ENCODE peak calls at places on chromosome 10, in four cellular contexts. J is sigmoid colon, E is tibial nerve, R is IMR-90. P is an unnamed sample.

GRCh38 chr10:127150136-127150535 is 46.3 kb downstream of the INSYN2A start:
- DNase-seq in J (no peak), E (no peak), R (peak), P (no peak)

GRCh38 chr10:35212856-35213255 is 86.2 kb downstream of the CREM start:
- DNase-seq in J (peak), E (peak), R (no peak), P (no peak)

GRCh38 chr10:47254611-47255010 is 45.4 kb upstream of the GDF10 start:
- DNase-seq in J (no peak), E (no peak), R (no peak), P (no peak)

GRCh38 chr10:45558406-45558805 is 114.2 kb downstream of the ZFAND4 start:
- DNase-seq in J (no peak), E (no peak), R (no peak), P (no peak)

GRCh38 chr10:20995123-20995978 is 98.2 kb upstream of the NEBL start:
- DNase-seq in J (no peak), E (no peak), R (no peak), P (no peak)

GRCh38 chr10:100338434-100339036 is 8.5 kb upstream of the SCD start:
- DNase-seq in J (peak), E (peak), R (peak), P (no peak)

GRCh38 chr10:99660662-99661369 is 1.5 kb downstream of the ENTPD7 start:
- DNase-seq in J (no peak), E (no peak), R (peak), P (no peak)

GRCh38 chr10:129323877-129324276 is 143.2 kb upstream of the MGMT start:
- DNase-seq in J (no peak), E (no peak), R (peak), P (no peak)

GRCh38 chr10:13223241-13223640 is 10.9 kb downstream of the UCMA start:
- DNase-seq in J (no peak), E (no peak), R (no peak), P (no peak)

GRCh38 chr10:18666810-18667209 is 7.6 kb downstream of the ARL5B start:
- DNase-seq in J (no peak), E (no peak), R (peak), P (no peak)

GRCh38 chr10:33237736-33238624 is 96.5 kb downstream of the NRP1 start:
- DNase-seq in J (no peak), E (no peak), R (peak), P (no peak)

GRCh38 chr10:84342584-84342983 is 14.2 kb downstream of the CCSER2 start:
- DNase-seq in J (no peak), E (no peak), R (no peak), P (no peak)

GRCh38 chr10:62502995-62503613 is 128.9 kb downstream of the ZNF365 start:
- DNase-seq in J (no peak), E (peak), R (no peak), P (no peak)

GRCh38 chr10:6221192-6221940 is 18.6 kb downstream of the PFKFB3 start:
- DNase-seq in J (no peak), E (no peak), R (no peak), P (no peak)

GRCh38 chr10:4698075-4698474 is 127.9 kb upstream of the AKR1E2 start:
- DNase-seq in J (no peak), E (no peak), R (no peak), P (no peak)

GRCh38 chr10:89869757-89870156 is 168.4 kb downstream of the KIF20B start:
- DNase-seq in J (no peak), E (no peak), R (no peak), P (no peak)

GRCh38 chr10:57188846-57189245 is 827.8 kb upstream of the ZWINT start:
- DNase-seq in J (no peak), E (no peak), R (no peak), P (no peak)

GRCh38 chr10:80412521-80412920 is 4.2 kb downstream of the PRXL2A start:
- DNase-seq in J (no peak), E (no peak), R (no peak), P (no peak)

GRCh38 chr10:86699991-86700840 is 31.9 kb downstream of the LDB3 start:
- DNase-seq in J (no peak), E (no peak), R (no peak), P (no peak)

GRCh38 chr10:58625070-58625469 is 112.4 kb downstream of the BICC1 start:
- DNase-seq in J (no peak), E (no peak), R (peak), P (no peak)

GRCh38 chr10:36493511-36493880 is 631.9 kb upstream of the ANKRD30A start:
- DNase-seq in J (no peak), E (no peak), R (peak), P (no peak)

GRCh38 chr10:113576853-113577252 is 24.0 kb downstream of the HABP2 start:
- DNase-seq in J (no peak), E (no peak), R (peak), P (no peak)

GRCh38 chr10:46293228-46293627 is 6.4 kb downstream of the ANTXRL start:
- DNase-seq in J (no peak), E (no peak), R (no peak), P (no peak)

DNA sequence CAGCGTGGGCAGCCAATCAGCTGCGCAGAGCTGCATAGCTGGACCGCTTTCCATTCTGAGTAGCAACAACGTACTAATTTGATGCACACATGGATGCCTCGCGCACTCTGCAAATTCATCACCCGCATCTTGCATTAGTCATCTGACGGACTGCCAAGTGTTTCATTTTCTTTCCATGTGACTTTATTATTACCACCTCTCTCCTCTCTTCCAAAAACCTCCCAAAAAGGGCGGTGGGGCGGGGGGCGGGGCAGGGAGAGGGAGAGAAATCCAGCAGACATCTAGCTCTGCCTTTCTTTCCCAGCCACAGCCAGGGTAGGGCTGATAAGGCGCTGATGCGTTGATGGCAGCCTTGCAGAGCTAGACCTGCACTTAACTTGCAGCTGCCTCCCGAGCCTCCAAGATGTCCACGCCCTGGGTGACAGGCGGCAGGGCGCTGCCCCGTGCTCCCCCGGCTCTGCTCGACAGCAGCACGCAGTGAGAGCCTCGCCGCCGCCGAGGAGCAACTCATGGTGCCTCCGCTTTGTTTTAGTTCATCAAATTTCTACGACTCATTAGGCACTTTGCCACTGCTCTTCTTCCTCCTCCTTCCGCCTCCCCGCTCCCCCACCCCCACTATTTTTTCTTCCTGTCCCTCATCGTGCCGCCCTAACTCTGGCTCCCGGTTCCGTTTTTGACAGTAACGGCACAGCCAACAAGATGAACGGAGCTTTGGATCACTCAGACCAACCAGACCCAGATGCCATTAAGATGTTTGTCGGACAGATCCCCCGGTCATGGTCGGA is 147.3 kb downstream of the CELF2 start:
- DNase-seq in J (peak), E (peak), R (peak), P (no peak)
- TF ChIP-seq POLR2A in J (no peak), E (peak), R (no peak), P (no peak)

DNA sequence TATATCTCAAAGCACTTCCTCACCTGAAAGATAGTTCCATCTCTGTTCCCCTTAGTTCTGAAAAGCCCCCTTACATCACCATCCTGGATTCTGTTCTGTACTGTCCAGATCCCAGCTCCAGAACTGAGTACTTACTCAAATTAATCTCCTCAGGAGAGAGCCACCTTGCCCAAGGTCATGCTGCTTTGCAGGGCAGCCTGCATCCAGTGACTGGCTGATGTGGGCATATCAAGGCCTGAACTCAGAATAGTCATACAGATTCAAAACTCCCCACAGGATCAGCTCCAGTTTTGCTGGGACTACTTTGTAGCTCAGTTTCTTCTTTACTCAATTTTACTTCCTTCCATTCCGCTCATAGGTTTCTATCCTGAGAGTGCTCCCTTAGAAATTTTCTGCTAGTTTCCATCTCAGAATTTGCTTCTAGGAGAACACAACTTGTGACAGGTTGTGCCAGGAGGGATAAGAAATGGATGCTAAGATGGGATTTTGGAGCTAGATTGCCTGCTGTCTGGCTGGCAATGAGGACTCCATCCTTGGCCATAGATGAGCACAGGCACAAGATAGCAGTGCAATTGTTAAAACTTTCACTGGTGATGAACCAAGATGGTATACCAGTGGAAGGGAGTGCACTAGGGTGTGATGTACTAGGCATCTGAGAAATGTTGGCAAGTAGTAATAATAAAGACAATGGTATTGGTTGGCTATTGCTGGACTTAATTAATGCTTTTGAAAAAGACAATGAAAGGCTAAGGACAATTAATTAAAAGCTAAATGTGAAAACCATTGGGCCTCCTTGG is 17.3 kb downstream of the SRGN start:
- DNase-seq in J (no peak), E (no peak), R (no peak), P (no peak)
- TF ChIP-seq POLR2A in J (no peak), E (no peak), R (no peak), P (no peak)

GRCh38 chr10:11297136-11297535 is 279.5 kb downstream of the CELF2 start:
- DNase-seq in J (no peak), E (no peak), R (no peak), P (no peak)
- TF ChIP-seq POLR2A in J (no peak), E (no peak), R (no peak), P (no peak)

DNA sequence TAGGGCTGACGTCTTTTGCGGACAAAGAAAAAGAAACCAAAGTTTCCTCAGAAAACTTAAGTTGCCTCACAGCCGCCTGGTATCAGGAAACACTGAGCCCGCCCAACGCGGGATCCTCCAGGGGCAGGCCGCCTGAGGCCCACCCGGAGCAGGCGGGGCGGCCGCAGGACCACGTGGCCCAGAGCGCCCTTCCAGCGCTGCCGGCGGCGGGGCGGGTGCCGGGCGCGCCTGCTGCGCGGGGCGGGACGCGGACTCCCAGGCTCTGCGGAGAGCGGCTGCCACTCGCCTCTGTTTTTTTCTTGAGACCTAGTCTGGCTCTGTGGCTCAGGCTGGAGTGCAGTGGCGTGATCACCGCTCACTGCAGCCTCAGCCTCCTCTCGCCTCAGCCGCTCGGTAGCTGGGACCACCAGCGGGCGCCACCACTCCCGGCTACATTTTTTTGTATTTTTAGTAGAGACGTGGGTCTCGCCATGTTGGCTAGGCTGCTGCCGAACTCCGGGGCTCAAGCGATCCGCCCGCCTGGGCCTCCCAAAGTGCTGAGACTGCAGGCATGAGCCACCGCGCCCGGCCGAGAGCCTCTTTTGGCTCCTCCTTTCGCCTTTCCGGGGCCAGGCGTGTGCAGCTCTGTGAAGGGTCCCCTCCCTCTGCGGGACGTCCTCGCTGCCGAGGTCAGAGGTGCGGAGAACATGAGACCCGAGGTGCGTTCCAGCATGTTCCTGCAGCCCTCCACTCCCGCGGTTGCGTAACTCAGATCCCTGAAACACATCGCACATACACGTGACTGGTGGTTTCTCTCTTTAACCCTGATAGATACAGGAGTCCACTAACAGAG is 11.6 kb upstream of the HNRNPF start:
- DNase-seq in J (peak), E (peak), R (peak), P (peak)
- TF ChIP-seq POLR2A in J (peak), E (peak), R (peak), P (peak)

DNA sequence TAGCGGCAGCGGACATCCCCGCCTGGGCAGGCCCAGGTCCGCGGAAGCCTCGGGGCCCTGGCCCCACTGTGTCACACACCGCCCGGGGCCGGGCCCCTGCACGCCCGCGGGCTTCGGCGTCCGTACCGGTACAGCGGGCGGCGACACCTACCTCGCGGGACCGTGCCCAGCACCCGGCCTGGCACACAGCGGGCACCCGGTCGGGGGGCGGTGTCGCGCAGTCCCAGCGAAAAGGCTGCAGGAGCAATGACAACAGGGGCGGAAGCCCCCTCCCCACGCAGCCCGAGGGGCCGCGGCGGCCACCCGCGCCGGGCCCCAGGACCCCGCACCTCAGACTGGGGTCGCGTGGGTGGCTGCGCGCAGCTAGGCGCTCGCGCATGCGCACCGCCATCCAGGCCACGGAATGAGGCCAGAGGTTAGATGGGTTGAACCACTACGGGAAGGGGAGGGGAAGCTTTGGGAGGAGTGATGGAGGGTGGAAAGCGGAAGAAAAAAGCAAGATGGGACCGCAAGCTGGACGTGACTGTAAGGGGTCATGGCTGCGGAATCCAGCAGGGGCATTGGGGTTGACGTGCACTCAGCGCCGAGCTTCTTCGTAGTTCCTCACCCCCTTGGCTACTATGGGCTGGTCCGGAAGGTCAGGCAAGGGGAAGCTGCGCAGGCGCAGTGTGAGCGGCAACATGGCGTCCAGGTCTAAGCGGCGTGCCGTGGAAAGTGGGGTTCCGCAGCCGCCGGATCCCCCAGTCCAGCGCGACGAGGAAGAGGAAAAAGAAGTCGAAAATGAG is at the start of the genes BCCIP and UROS:
- DNase-seq in J (peak), E (peak), R (peak), P (peak)
- TF ChIP-seq POLR2A in J (peak), E (no peak), R (peak), P (peak)

GRCh38 chr10:132685121-132685891 is 100.6 kb downstream of the NKX6-2 start:
- DNase-seq in J (peak), E (peak), R (peak), P (no peak)
- TF ChIP-seq POLR2A in J (no peak), E (no peak), R (no peak), P (no peak)

GRCh38 chr10:93445097-93445960 is 36.8 kb downstream of the MYOF start:
- DNase-seq in J (peak), E (peak), R (peak), P (peak)
- TF ChIP-seq POLR2A in J (no peak), E (peak), R (peak), P (no peak)

DNA sequence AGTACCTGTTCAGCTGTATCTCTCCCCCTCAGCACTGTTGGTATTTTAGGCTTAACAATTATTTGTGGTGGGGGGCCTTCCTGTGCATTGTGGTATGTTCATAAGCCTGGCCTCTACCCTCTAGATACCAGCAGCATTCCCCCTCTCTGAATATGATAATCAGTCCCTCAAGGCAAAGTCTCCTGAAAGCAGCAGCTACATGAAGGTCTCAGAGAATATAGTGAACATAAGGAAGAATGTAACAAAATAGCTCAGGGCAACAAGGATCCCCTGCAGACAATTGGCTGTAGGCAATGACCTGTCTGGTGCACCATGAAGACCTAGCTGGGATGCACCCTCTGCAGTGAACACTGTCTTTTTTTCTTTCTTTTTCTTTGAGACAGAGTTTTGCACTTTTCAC is 86.4 kb downstream of the CTBP2 start:
- DNase-seq in J (no peak), E (no peak), R (no peak), P (no peak)
- TF ChIP-seq POLR2A in J (no peak), E (no peak), R (no peak), P (no peak)

GRCh38 chr10:103676851-103677417 is 178.4 kb downstream of the SH3PXD2A start:
- DNase-seq in J (peak), E (peak), R (peak), P (no peak)
- TF ChIP-seq POLR2A in J (no peak), E (no peak), R (peak), P (no peak)

GRCh38 chr10:22251751-22252285 is 34.0 kb upstream of the EBLN1 start:
- DNase-seq in J (peak), E (peak), R (no peak), P (no peak)

GRCh38 chr10:22252801-22253577 is 35.2 kb upstream of the EBLN1 start:
- DNase-seq in J (peak), E (peak), R (no peak), P (no peak)

GRCh38 chr10:22253578-22253882 is 35.7 kb upstream of the EBLN1 start:
- DNase-seq in J (no peak), E (peak), R (no peak), P (no peak)

GRCh38 chr10:22250897-22251605 is 33.2 kb upstream of the EBLN1 start:
- DNase-seq in J (no peak), E (no peak), R (no peak), P (no peak)

DNA sequence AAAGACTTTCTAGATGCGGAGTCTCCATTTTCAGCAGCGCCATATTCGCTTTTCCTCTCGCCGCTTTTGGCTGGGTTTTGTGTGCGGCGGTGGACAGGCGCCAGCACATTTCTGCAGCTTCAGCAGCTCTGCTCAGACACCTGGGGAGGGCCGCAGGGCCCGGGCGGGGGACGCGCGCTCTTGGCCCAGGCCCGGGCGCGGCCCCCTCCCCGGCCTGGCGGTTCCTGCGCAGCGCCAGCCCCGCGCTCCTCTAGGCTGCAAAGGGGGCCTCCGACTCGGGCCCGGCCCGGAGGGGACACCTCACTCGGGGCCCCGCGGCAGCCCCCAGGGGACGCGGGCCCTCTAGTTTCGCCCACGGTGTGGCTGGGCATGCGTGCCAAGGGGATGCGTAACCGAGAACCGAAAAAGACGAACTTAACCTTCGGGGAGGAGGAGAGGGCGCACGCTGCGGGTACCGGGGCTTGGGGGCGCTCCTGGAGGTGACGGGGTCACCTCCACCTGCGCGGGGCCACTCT is 34.5 kb upstream of the EBLN1 start:
- DNase-seq in J (peak), E (peak), R (no peak), P (no peak)
- TF ChIP-seq POLR2A in J (no peak), E (no peak), R (no peak), P (no peak)

P was measured in esophagus squamous epithelium.